ENCODE peak calls at places on chromosomes 11 and 22, in eight cellular contexts. K is lower lobe of right lung; T is HCT116; R is CD8-positive, alpha-beta memory T cell; M is ovary; X is transverse colon; J is right lobe of liver; S is sigmoid colon. F is an unnamed sample. For H3K4me1, the result is how much of the 10 kb centered on the place peaks cover.

GRCh38 chr11:132626446-132626845 is 905.9 kb downstream of the OPCML start:
- DNase-seq in X (no peak), J (no peak), T (no peak), M (no peak), R (no peak), K (no peak), S (no peak), F (no peak)

GRCh38 chr11:29161216-29161615 is 855.6 kb downstream of the KCNA4 start:
- DNase-seq in M (no peak), K (no peak), J (no peak), S (no peak), R (no peak), X (no peak), T (no peak), F (no peak)

GRCh38 chr11:2158291-2158737 is 2.7 kb downstream of the INS start:
- DNase-seq in T (no peak), S (no peak), J (peak), R (no peak), M (no peak), X (no peak), K (no peak), F (no peak)

GRCh38 chr11:4697583-4697982 is at the start of gene OR51E2:
- DNase-seq in X (peak), J (no peak), R (no peak), M (no peak), K (no peak), T (no peak), S (peak), F (no peak)

GRCh38 chr11:19441288-19441687 is 200.5 kb upstream of the E2F8 start:
- DNase-seq in M (no peak), T (no peak), J (no peak), X (no peak), S (no peak), R (no peak), K (no peak), F (no peak)

GRCh38 chr11:10809373-10810199 is 860 bp upstream of the EIF4G2 start:
- DNase-seq in T (peak), K (no peak), X (peak), S (peak), M (no peak), R (peak), J (peak), F (no peak)

GRCh38 chr11:128576555-128576954 is 10.8 kb downstream of the ETS1 start:
- DNase-seq in T (no peak), M (no peak), K (no peak), J (no peak), S (peak), X (no peak), R (no peak), F (no peak)

GRCh38 chr22:42662114-42663021 is 13.2 kb upstream of the CYB5R3 start:
- DNase-seq in T (no peak), J (peak), M (peak), K (peak), X (peak), S (peak), R (peak), F (peak)

GRCh38 chr11:95917188-95918036 is 6.5 kb downstream of the MTMR2 start:
- DNase-seq in K (no peak), T (no peak), R (no peak), M (no peak), X (no peak), S (no peak), J (no peak), F (no peak)

GRCh38 chr22:37290737-37291136 is 8.4 kb downstream of the CYTH4 start:
- DNase-seq in K (no peak), M (no peak), T (no peak), S (no peak), R (no peak), X (no peak), J (no peak), F (no peak)

GRCh38 chr11:130861283-130861682 is 55.0 kb downstream of the SNX19 start:
- DNase-seq in J (no peak), T (no peak), R (no peak), K (no peak), M (no peak), S (no peak), X (no peak), F (no peak)

GRCh38 chr11:130865772-130866114 is 50.5 kb downstream of the SNX19 start:
- DNase-seq in X (no peak), K (no peak), R (no peak), T (no peak), J (peak), S (no peak), M (no peak), F (no peak)

GRCh38 chr11:130865091-130865771 is 51.0 kb downstream of the SNX19 start:
- DNase-seq in J (peak), M (no peak), K (no peak), T (no peak), S (no peak), R (no peak), X (no peak), F (no peak)

GRCh38 chr11:130859896-130860295 is 56.4 kb downstream of the SNX19 start:
- DNase-seq in X (no peak), T (no peak), R (no peak), K (no peak), S (no peak), J (no peak), M (no peak), F (no peak)

DNA sequence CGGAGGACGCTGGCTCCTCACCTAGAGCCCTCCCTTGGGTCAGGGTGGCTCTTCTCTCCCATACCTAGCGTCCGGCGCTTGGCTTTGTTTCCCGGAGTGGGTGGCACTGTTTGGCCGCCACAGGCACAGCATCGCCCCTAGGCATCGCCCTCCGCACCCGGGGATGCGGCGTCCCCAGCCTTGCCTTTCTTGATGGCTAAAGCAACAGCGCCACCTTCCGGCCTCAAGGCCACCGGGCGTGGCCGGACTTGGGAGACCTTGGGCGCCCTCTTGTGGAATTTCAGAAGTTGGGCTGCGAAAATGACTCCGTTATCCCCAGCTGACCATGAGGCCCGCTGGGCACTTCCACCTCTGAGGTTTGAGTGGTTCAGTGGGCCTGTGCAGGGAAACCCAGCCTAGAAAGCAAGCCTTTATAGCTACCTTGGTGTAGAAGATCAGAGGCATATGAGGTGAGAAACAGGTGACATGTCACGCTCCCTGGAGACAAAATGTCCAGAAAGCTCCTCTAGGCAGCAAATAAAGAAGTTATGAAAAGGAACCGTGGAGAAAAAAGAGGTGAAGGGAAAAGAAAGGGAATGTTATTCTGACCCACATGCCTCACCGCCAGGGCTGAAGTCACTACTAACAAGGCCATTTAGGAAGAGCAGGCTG is 54.3 kb downstream of the SNX19 start:
- DNase-seq in K (peak), T (peak), X (peak), J (peak), M (peak), R (peak), S (peak), F (peak)
- H3K4me3 ChIP-seq in K (no peak), T (no peak), X (no peak), J (no peak), M (no peak), R (no peak), S (no peak), F (no peak)

DNA sequence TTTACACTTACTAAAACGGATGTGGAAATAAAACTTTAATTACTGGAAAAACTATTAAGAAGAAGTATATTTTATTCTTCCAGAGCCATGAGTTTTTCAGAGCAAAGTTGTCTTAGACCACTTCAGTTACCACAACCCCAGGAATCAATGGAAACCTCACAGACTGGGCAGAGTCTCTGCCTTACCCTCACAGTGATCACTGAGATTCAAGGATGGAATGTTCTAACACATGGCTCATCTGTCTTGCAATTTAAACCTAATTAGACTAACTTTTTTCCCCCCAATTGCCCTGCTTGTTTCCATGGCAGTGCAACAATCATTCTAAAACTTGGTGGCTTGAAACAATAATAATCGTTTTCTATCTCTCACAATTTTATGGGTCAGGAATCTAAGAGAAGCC is 121.0 kb upstream of the SLC5A12 start:
- DNase-seq in X (no peak), J (no peak), R (no peak), T (no peak), S (no peak), M (no peak), K (no peak), F (no peak)
- H3K27ac ChIP-seq in X (peak), J (no peak), R (no peak), T (no peak), S (peak), M (no peak), K (no peak), F (no peak)

GRCh38 chr11:126156814-126157213 is 54.6 kb downstream of the RPUSD4 start:
- DNase-seq in R (no peak), M (no peak), K (no peak), T (no peak), X (no peak), J (no peak), S (no peak), F (no peak)
- H3K4me1 ChIP-seq in R (under half), M (under half), K (under half), T (under half), X (under half), J (under half), S (under half), F (under half)

GRCh38 chr11:17354070-17354924 is 2.7 kb downstream of the NCR3LG1 start:
- DNase-seq in S (peak), J (no peak), X (peak), R (peak), K (no peak), M (peak), T (peak), F (no peak)
- H3K4me3 ChIP-seq in S (peak), J (peak), X (peak), R (peak), K (peak), M (peak), T (peak), F (peak)

GRCh38 chr22:49960159-49960966 is at the start of gene PIM3:
- DNase-seq in M (peak), T (peak), J (peak), R (peak), X (peak), S (peak), K (peak), F (peak)
- H3K27ac ChIP-seq in M (peak), T (peak), J (peak), R (peak), X (peak), S (peak), K (peak), F (peak)

DNA sequence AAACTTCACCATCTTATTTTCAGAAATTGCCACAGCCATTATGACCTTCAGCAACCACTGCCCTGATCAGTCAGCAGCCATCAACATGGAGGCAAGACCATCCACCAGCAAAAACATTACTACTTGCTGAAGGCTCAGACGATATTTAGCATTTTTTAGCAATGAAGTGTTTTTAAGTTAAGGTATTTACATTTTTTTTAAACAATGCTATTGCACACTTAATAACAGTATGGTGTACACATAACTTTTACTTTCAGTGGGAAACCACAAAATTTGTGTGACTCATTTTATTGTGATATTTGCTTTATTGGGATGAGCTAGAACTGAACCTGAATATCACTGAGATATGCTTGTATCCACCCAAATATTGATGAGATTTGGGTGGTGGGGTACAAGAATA is 110.9 kb downstream of the TSPAN18 start:
- DNase-seq in K (no peak), M (no peak), J (no peak), S (no peak), X (no peak), T (no peak), R (no peak), F (no peak)
- H3K4me1 ChIP-seq in K (under half), M (under half), J (under half), S (under half), X (under half), T (under half), R (under half), F (under half)

GRCh38 chr11:66548041-66548440 is 1.3 kb downstream of the ACTN3 start:
- DNase-seq in S (no peak), X (no peak), T (no peak), K (no peak), J (no peak), R (no peak), M (no peak), F (no peak)
- H3K4me3 ChIP-seq in S (no peak), X (no peak), T (no peak), K (no peak), J (no peak), R (no peak), M (no peak), F (no peak)

DNA sequence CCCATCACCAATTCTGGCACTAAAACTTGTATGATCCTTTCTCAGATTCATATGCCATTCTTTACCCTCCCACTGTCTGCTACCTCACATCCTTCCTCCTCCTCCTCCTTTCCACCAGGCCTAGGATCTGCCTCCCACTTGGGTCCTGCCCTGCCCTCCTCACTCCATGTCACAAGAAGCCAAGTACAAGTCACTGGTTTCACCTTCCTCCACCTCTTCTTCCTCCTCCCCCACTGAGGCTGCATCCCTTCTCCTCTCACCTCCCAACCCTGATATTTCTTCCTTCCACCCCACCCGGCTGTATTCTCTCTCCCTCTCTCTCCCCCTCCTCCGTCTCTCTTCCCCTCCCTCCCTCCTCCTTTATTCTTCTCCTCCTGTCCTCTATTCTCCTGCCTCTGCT is 46.6 kb downstream of the LARGE1 start:
- DNase-seq in K (no peak), R (no peak), S (no peak), J (no peak), M (no peak), T (no peak), X (no peak), F (no peak)
- H3K27ac ChIP-seq in K (no peak), R (no peak), S (peak), J (no peak), M (no peak), T (no peak), X (peak), F (no peak)